ENCODE peak calls at places on chromosomes 4 and X, in four cellular contexts. X, R, Y and Z are unnamed samples.

GRCh38 chr4:45663495-45664148 is 460.2 kb downstream of the GABRG1 start:
- DNase-seq in X (no peak), R (no peak), Y (no peak), Z (no peak)

GRCh38 chr4:177008071-177008835 is 215.5 kb upstream of the VEGFC start:
- DNase-seq in X (no peak), R (no peak), Y (no peak), Z (no peak)

GRCh38 chr4:175906397-175906796 is 94.3 kb upstream of the GPM6A start:
- DNase-seq in Y (no peak), X (no peak), R (no peak), Z (no peak)

GRCh38 chr4:147843162-147843561 is 111.3 kb downstream of the ARHGAP10 start:
- DNase-seq in Y (no peak), R (peak; percentile 63), X (no peak), Z (no peak)

GRCh38 chr4:159012381-159012780 is 90.5 kb upstream of the RAPGEF2 start:
- DNase-seq in X (no peak), Y (no peak), R (no peak), Z (no peak)

GRCh38 chr4:182749768-182750167 is 167.4 kb downstream of the DCTD start:
- DNase-seq in Y (no peak), R (no peak), X (no peak), Z (no peak)

GRCh38 chrX:39249999-39250398 is 448.7 kb downstream of the MID1IP1 start:
- DNase-seq in R (no peak), X (no peak), Y (no peak), Z (no peak)

GRCh38 chr4:22003878-22004277 is 55.3 kb upstream of the KCNIP4 start:
- DNase-seq in Y (no peak), X (no peak), R (no peak), Z (no peak)

GRCh38 chr4:159252491-159252890 is 149.6 kb downstream of the RAPGEF2 start:
- DNase-seq in R (no peak), Y (no peak), X (no peak), Z (no peak)

GRCh38 chr4:135122457-135122856 is 920.9 kb upstream of the PABPC4L start:
- DNase-seq in X (no peak), R (no peak), Y (no peak), Z (no peak)

GRCh38 chr4:118327554-118328241 is 25.1 kb downstream of the PRSS12 start:
- DNase-seq in Y (no peak), R (no peak), X (no peak), Z (no peak)

GRCh38 chr4:113673450-113673849 is 88.1 kb downstream of the CAMK2D start:
- DNase-seq in X (no peak), R (peak; percentile 20), Y (no peak), Z (peak; percentile 7)

GRCh38 chr4:109298279-109299010 is 4.0 kb downstream of the COL25A1 start:
- DNase-seq in R (peak; percentile 41), Y (no peak), X (no peak), Z (no peak)

GRCh38 chr4:122739174-122739573 is 6.7 kb downstream of the BBS12 start:
- DNase-seq in Y (no peak), R (no peak), X (no peak), Z (no peak)

GRCh38 chr4:76558391-76559235 is 123.6 kb downstream of the SHROOM3 start:
- DNase-seq in Y (no peak), R (no peak), X (no peak), Z (no peak)

GRCh38 chr4:54392459-54392858 is 163.4 kb downstream of the PDGFRA start:
- DNase-seq in X (no peak), Y (no peak), R (no peak), Z (no peak)

GRCh38 chr4:54386693-54387092 is 157.6 kb downstream of the PDGFRA start:
- DNase-seq in R (no peak), Y (no peak), X (no peak), Z (no peak)

GRCh38 chr4:54386270-54386669 is 157.2 kb downstream of the PDGFRA start:
- DNase-seq in Y (no peak), X (no peak), R (no peak), Z (no peak)

GRCh38 chr4:54395013-54395527 is 166.0 kb downstream of the PDGFRA start:
- DNase-seq in X (no peak), R (no peak), Y (no peak), Z (no peak)

DNA sequence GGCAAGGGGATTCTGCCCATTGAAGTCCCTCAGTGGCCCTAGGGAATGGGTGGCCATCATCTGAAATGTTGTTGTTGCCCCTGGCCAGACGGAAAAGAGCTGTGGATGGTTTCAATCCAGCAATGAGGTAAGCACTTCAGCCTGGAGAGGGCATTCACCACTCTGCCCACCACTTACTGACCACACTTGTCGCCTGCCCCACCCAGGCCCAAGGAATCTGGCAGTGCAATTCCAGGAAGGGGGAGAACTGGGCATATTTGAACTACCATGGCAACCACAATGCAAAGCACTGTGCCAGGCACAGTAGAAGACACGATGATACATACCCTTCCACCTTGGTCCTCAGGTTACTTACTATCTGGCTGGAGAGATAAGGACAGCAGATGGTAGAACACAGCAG is 161.6 kb downstream of the PDGFRA start:
- DNase-seq in X (no peak), R (no peak), Y (no peak), Z (no peak)
- H3K4me1 ChIP-seq in X (no peaks in the 10 kb centered on the region), R (no peaks in the 10 kb centered on the region), Y (no peaks in the 10 kb centered on the region), Z (no peaks in the 10 kb centered on the region)

GRCh38 chrX:37796805-37797204 is 16.9 kb downstream of the CYBB start:
- DNase-seq in X (peak; percentile 37), Y (peak; percentile 25), R (no peak), Z (no peak)
- H3K27ac ChIP-seq in X (no peak overlapping the region), Y (no peak overlapping the region), R (no peak overlapping the region), Z (no peak overlapping the region)

GRCh38 chr4:114690571-114690970 is 92.0 kb downstream of the UGT8 start:
- DNase-seq in R (no peak), X (no peak), Y (no peak), Z (no peak)

GRCh38 chr4:114698256-114698655 is 99.6 kb downstream of the UGT8 start:
- DNase-seq in R (no peak), X (no peak), Y (no peak), Z (no peak)

GRCh38 chr4:114691865-114692264 is 93.3 kb downstream of the UGT8 start:
- DNase-seq in R (no peak), X (no peak), Y (no peak), Z (no peak)

GRCh38 chr4:114692958-114693357 is 94.4 kb downstream of the UGT8 start:
- DNase-seq in R (no peak), Y (no peak), X (no peak), Z (no peak)

DNA sequence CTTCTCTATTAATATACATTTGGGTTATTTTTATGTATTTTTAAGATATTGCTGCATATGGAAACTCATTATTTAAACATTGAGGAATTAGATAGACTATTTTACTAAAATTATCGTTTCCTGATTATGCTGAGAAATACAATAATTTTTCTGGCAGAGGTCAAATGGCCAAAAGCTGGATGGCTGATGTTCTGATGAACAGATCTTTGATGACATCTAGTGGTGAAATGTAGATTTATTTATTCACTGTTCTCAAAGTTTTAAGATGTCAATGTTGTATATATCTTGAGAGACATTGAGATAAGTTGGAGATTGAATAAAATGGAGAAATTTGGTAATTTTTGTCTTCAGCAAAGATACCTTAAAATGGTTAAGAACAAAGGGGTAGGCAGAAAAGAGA is 96.2 kb downstream of the UGT8 start:
- DNase-seq in R (peak; percentile 46), Y (no peak), X (no peak), Z (no peak)
- TF ChIP-seq CTCF in R (peak; percentile 66), Y (peak; percentile 49), X (peak; percentile 34), Z (peak; percentile 39)

GRCh38 chr4:4601803-4602369 is 60.0 kb upstream of the STX18 start:
- DNase-seq in R (no peak), Y (no peak), X (no peak), Z (no peak)
- H3K4me1 ChIP-seq in R (no peaks in the 10 kb centered on the region), Y (no peaks in the 10 kb centered on the region), X (no peaks in the 10 kb centered on the region), Z (no peaks in the 10 kb centered on the region)

GRCh38 chr4:7783560-7783959 is 156.1 kb downstream of the AFAP1 start:
- DNase-seq in R (no peak), X (no peak), Y (no peak), Z (no peak)
- H3K27ac ChIP-seq in R (no peak overlapping the region), X (no peak overlapping the region), Y (peak overlapping the region; percentile 60), Z (no peak overlapping the region)

DNA sequence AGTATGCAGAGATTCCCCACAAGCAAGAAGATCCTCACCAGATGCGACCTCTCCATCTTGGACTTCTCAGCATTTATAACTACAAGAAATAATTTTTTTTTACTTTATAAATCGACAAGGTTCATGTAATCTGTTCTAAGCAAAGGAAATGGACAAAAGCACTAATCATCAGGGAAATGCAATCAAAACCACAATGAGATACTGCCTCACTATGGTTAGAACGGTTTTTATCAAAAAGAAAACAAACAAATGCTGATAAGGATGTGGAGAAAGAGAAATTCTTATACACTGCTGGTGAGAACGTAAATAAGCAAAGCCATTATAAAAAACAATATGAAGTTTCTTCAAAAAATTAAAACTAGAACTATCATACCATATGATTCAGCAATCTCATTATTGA is 1382.7 kb downstream of the ARAP2 start:
- DNase-seq in Y (no peak), R (no peak), X (no peak), Z (no peak)
- TF ChIP-seq CTCF in Y (no peak), R (no peak), X (no peak), Z (no peak)

DNA sequence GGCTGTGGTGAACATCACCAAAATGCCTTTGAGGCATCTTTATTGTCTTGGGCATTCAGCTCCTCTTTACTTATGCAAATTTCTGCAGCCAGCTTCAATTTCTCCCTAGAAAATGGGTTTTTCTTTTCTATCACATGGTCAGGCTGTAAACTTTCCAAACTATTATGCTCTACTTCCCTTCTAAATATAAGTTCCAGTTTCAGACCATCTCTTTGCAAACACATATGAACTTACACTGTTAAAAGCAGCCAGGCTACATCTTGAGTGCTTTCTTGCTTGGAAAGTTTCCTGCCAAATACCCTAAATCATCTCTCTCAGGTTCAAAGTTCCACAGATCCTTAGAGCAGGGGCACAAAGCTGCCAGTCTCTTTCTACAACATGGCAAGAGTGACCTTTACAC is 13.2 kb downstream of the SCLT1 start:
- DNase-seq in Y (no peak), R (no peak), X (no peak), Z (no peak)
- H3K4me1 ChIP-seq in Y (no peaks in the 10 kb centered on the region), R (no peaks in the 10 kb centered on the region), X (no peaks in the 10 kb centered on the region), Z (no peaks in the 10 kb centered on the region)

DNA sequence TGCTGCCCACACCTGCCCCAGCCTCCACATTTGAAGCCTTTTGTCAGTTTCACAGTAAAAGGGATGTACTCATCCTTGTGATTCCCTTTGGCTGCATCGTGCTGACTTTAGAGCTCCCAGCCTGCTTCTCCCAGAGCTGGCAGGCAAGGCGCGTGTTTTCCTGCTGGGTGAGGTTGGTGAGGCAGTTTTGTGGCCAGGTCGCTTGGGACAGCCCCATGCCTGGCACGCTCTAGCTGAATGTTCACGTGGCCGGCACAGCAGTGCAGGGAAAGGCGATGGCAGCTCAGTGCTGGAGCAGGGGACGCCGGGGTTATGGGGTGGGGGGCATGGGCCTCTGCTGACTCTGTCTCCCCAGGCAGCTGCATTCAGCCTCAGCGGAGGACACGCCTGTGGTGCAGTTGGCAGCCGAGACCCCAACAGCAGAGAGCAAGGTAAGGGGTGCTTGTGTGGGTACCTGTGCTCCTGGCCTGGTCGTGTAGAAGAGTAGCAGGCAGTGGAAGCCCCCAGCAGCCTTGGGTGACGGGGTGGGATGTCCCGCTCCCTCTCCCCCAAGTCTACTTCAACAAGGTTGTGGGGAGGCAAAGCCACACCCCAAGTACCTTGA is 9.3 kb downstream of the TACC3 start:
- DNase-seq in R (no peak), X (no peak), Y (no peak), Z (no peak)
- H3K27ac ChIP-seq in R (no peak overlapping the region), X (no peak overlapping the region), Y (no peak overlapping the region), Z (no peak overlapping the region)